ENCODE peak calls at places on chromosome 22, in six cellular contexts. D, K, S, N, Q and A are unnamed samples.

GRCh38 chr22:22463855-22464540 is 44.5 kb downstream of the ZNF280B start:
- DNase-seq in D (peak; percentile 88), K (no peak), S (peak; percentile 47), N (peak; percentile 54), Q (peak; percentile 34), A (peak; percentile 35)

GRCh38 chr22:49716441-49716840 is 111.2 kb downstream of the BRD1 start:
- DNase-seq in D (no peak), K (no peak), S (no peak), N (no peak), Q (no peak), A (no peak)

GRCh38 chr22:23270212-23270733 is 90.0 kb downstream of the BCR start:
- DNase-seq in D (peak; percentile 34), K (no peak), S (no peak), N (no peak), Q (no peak), A (peak; percentile 12)

GRCh38 chr22:27483095-27483798 is 318.3 kb downstream of the MN1 start:
- DNase-seq in D (no peak), K (no peak), S (no peak), N (no peak), Q (no peak), A (no peak)

GRCh38 chr22:31585161-31585859 is 76.7 kb downstream of the PISD start:
- DNase-seq in D (no peak), K (no peak), S (no peak), N (no peak), Q (no peak), A (no peak)

GRCh38 chr22:23138584-23139469 is 3.0 kb downstream of the RSPH14 start:
- DNase-seq in D (no peak), K (no peak), S (no peak), N (no peak), Q (no peak), A (no peak)

GRCh38 chr22:23204541-23205157 is 24.3 kb downstream of the BCR start:
- DNase-seq in D (no peak), K (no peak), S (no peak), N (no peak), Q (no peak), A (no peak)

GRCh38 chr22:31944700-31945477 is 554 bp downstream of the YWHAH start:
- DNase-seq in D (no peak), K (peak; percentile 86), S (peak; percentile 51), N (peak; percentile 12), Q (no peak), A (no peak)

GRCh38 chr22:49773531-49773930 is 54.1 kb downstream of the BRD1 start:
- DNase-seq in D (no peak), K (no peak), S (no peak), N (no peak), Q (no peak), A (no peak)

GRCh38 chr22:48070760-48071159 is 1308.3 kb downstream of the TBC1D22A start:
- DNase-seq in D (peak; percentile 33), K (no peak), S (no peak), N (no peak), Q (no peak), A (no peak)

GRCh38 chr22:46770151-46770641 is 7.7 kb downstream of the TBC1D22A start:
- DNase-seq in D (no peak), K (no peak), S (no peak), N (no peak), Q (no peak), A (no peak)

GRCh38 chr22:20569059-20570058 is 61.9 kb downstream of the MED15 start:
- DNase-seq in D (no peak), K (peak; percentile 91), S (no peak), N (no peak), Q (peak; percentile 94), A (peak; percentile 90)

GRCh38 chr22:48940988-48941902 is 886.4 kb downstream of the BRD1 start:
- DNase-seq in D (no peak), K (peak; percentile 75), S (no peak), N (no peak), Q (no peak), A (no peak)

GRCh38 chr22:26685601-26686000 is 28.2 kb downstream of the MIAT start:
- DNase-seq in D (no peak), K (no peak), S (no peak), N (no peak), Q (no peak), A (no peak)

GRCh38 chr22:20852076-20852475 is 6.5 kb downstream of the PI4KA start:
- DNase-seq in D (no peak), K (no peak), S (no peak), N (no peak), Q (no peak), A (no peak)

DNA sequence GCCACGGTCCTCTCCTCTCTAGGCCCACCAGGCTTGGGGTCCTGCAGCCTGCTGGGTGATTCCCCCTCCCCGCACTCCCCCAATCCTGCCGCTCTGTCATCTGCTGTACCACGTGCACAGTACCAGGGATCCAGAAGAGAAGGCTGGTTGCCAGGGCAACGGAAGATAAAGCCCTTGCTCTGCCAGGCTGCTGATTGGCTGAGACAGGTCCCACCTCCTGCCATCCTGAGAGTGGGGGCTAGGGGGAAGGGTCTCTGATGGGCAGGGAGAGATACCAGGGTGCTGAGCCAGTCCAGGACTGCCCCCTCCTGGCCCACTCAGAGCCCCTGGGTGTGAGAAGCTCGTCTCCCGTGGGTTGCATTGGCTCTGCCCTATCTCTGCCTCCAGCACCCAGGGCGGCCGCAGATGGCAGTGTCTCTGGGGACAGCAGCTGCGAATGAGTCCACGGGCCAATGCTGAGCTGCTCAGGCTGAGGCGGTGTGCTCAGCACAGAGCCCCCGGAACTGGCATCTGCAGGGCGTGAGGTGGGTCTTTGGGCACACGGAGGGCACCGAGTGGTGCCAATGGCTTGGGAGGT is at the start of gene SMIM45:
- DNase-seq in D (peak; percentile 92), K (no peak), S (peak; percentile 48), N (no peak), Q (no peak), A (no peak)
- TF ChIP-seq CTCF in D (peak; percentile 40), K (no peak), S (no peak), N (no peak), Q (no peak), A (no peak)

GRCh38 chr22:24768537-24769374 is 5.8 kb downstream of the PIWIL3 start:
- DNase-seq in D (peak; percentile 78), K (peak; percentile 57), S (peak; percentile 74), N (peak; percentile 49), Q (peak; percentile 32), A (peak; percentile 29)
- TF ChIP-seq CTCF in D (peak; percentile 74), K (peak; percentile 65), S (peak; percentile 31), N (peak; percentile 60), Q (peak; percentile 68), A (peak; percentile 76)

DNA sequence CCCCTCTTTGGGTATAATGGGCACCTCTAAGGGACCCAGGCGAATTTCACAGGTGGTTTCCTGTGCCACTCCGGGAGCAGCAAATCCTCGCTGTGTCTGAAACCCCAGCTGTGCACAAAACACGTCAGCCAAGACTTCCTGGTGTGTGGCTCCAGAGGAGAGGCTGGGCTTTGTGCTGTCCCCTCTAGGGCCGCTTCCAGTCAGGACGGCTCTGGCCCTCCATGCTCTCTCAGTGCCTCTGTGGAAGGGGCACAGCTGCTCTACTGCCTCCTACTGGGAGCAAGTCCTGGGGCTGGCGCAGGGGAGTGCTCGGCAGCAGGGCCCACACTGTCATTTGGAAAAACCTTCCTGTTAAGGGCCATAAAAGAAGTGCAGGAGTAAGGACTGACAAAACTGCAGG is 23.7 kb upstream of the ARFGAP3 start:
- DNase-seq in D (no peak), K (no peak), S (no peak), N (no peak), Q (no peak), A (no peak)
- TF ChIP-seq CTCF in D (peak; percentile 30), K (no peak), S (no peak), N (peak; percentile 23), Q (peak; percentile 16), A (peak; percentile 11)

DNA sequence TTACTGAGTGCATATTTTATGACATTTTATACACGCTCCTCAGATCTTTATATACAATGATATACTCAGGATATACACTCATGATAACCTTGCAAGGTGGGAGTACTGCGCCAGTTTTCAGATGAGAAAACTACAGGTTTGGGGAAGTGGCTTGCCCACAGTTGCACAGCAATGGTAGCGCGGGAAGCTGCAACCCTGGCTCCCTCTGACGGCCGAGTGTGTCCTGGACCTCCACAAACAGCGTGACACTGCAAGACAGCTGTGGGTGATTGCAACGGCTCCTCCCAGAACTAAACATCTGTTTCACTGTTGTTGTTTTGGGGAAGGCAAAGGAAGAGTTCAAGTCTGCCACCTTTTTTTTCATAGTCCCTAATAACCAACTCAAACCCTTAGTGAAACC is 47.0 kb downstream of the PACSIN2 start:
- DNase-seq in D (no peak), K (no peak), S (no peak), N (no peak), Q (no peak), A (no peak)
- TF ChIP-seq CTCF in D (no peak), K (no peak), S (no peak), N (no peak), Q (no peak), A (no peak)

DNA sequence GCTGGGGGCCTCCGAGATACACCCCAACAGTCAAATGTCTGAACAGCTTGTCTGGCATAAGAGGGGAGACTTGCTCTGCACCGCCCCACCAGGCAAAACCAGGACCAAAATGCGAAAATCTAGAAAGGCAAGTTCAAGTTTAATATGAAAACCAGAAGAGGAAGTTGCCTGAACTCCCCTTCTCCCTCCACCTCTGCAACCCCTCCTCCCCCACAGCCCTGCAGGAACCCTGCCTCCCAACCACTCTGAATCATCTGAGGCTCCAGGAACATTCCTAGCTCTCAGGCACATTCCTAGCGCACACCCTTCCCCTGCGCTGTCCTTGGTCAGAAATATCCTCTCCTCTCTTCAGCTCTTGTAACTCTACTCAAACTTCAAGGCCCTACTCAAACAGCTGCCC is 36.7 kb downstream of the ISX start:
- DNase-seq in D (peak; percentile 25), K (no peak), S (no peak), N (no peak), Q (no peak), A (no peak)
- TF ChIP-seq CTCF in D (no peak), K (no peak), S (no peak), N (no peak), Q (no peak), A (no peak)

GRCh38 chr22:40613025-40613424 is 23.5 kb downstream of the MRTFA start:
- DNase-seq in D (no peak), K (no peak), S (no peak), N (no peak), Q (no peak), A (no peak)
- TF ChIP-seq CTCF in D (no peak), K (no peak), S (no peak), N (no peak), Q (no peak), A (no peak)